ENCODE peak calls at places on chromosomes 13 and 19, in four cellular contexts. Q, V, I and R are unnamed samples.

GRCh38 chr19:10516064-10516385 is 1.2 kb downstream of the S1PR5 start:
- DNase-seq in Q (no peak), V (no peak), I (no peak), R (no peak)

GRCh38 chr13:71015021-71015420 is 852.0 kb downstream of the DACH1 start:
- DNase-seq in Q (no peak), V (no peak), I (no peak), R (no peak)

GRCh38 chr19:9989504-9989903 is 20.8 kb downstream of the COL5A3 start:
- DNase-seq in Q (no peak), V (no peak), I (no peak), R (no peak)

GRCh38 chr19:17950310-17951150 is 16.4 kb upstream of the KCNN1 start:
- DNase-seq in Q (no peak), V (no peak), I (no peak), R (no peak)

GRCh38 chr13:49733181-49733951 is 42.1 kb upstream of the EBPL start:
- DNase-seq in Q (no peak), V (no peak), I (peak; percentile 65), R (no peak)

GRCh38 chr19:7942981-7943443 is 454 bp downstream of the TIMM44 start:
- DNase-seq in Q (no peak), V (no peak), I (peak; percentile 7), R (no peak)

GRCh38 chr13:85528578-85529215 is 270.5 kb downstream of the SLITRK6 start:
- DNase-seq in Q (no peak), V (no peak), I (no peak), R (no peak)

GRCh38 chr19:23528376-23528775 is 133.1 kb upstream of the ZNF91 start:
- DNase-seq in Q (no peak), V (no peak), I (no peak), R (no peak)

GRCh38 chr13:27797228-27797624 is 4.9 kb downstream of the GSX1 start:
- DNase-seq in Q (no peak), V (no peak), I (peak; percentile 15), R (no peak)